ENCODE peak calls at places on chromosome 3, in nine cellular contexts. M, Q, E, G, L, T, J, Z and A are unnamed samples.

GRCh38 chr3:38588995-38589937 is 60.2 kb downstream of the SCN5A start:
- DNase-seq in G (no peak), L (no peak), T (no peak), Z (no peak), M (no peak), E (peak), Q (no peak), J (no peak), A (no peak)

GRCh38 chr3:177552051-177552450 is 354.8 kb upstream of the TBL1XR1 start:
- DNase-seq in E (no peak), G (no peak), Z (no peak), Q (no peak), T (no peak), L (no peak), M (no peak), J (no peak), A (no peak)

GRCh38 chr3:154144825-154145465 is 23.8 kb downstream of the ARHGEF26 start:
- DNase-seq in Z (no peak), T (no peak), E (no peak), M (no peak), G (no peak), Q (no peak), L (no peak), J (no peak), A (no peak)

GRCh38 chr3:119580148-119580760 is 962 bp downstream of the ADPRH start:
- DNase-seq in T (no peak), J (no peak), E (peak), L (no peak), Z (peak), M (peak), Q (no peak), G (peak), A (peak)

GRCh38 chr3:11653298-11654055 is 9.8 kb upstream of the VGLL4 start:
- DNase-seq in E (no peak), Q (no peak), M (no peak), L (no peak), T (no peak), J (no peak), Z (peak), G (peak), A (no peak)

GRCh38 chr3:101722394-101723173 is 1.8 kb upstream of the CEP97 start:
- DNase-seq in M (peak), E (no peak), L (no peak), T (no peak), G (no peak), J (no peak), Z (peak), Q (no peak), A (no peak)

GRCh38 chr3:184428561-184429175 is 48.8 kb downstream of the CHRD start:
- DNase-seq in E (no peak), G (no peak), Z (no peak), M (no peak), L (peak), J (no peak), Q (peak), T (no peak), A (no peak)

GRCh38 chr3:189053327-189053726 is 118.4 kb upstream of the TPRG1 start:
- DNase-seq in Q (no peak), E (no peak), G (no peak), J (no peak), T (no peak), M (no peak), L (no peak), Z (no peak), A (no peak)

GRCh38 chr3:194058189-194058571 is 77.8 kb upstream of the HES1 start:
- DNase-seq in E (peak), L (no peak), T (no peak), Z (peak), J (no peak), M (peak), G (peak), Q (peak), A (peak)

GRCh38 chr3:156793400-156793799 is 32.8 kb upstream of the LEKR1 start:
- DNase-seq in G (no peak), Q (no peak), M (no peak), J (no peak), L (no peak), Z (no peak), E (no peak), T (no peak), A (no peak)

GRCh38 chr3:4828279-4829030 is 150.8 kb upstream of the BHLHE40 start:
- DNase-seq in J (no peak), Z (peak), G (peak), T (no peak), Q (peak), M (no peak), L (no peak), E (no peak), A (no peak)

GRCh38 chr3:37731895-37732294 is 129.8 kb upstream of the CTDSPL start:
- DNase-seq in J (no peak), M (no peak), E (no peak), T (no peak), G (no peak), Z (no peak), L (no peak), Q (no peak), A (peak)

GRCh38 chr3:126317029-126317996 is 39.9 kb downstream of the KLF15 start:
- DNase-seq in Z (no peak), T (no peak), E (no peak), Q (no peak), M (no peak), J (no peak), L (no peak), G (no peak), A (no peak)

GRCh38 chr3:155009217-155009616 is 70.9 kb upstream of the MME start:
- DNase-seq in G (no peak), Q (no peak), M (no peak), J (no peak), Z (no peak), T (no peak), E (no peak), L (no peak), A (no peak)

GRCh38 chr3:72490688-72491430 is 357.4 kb downstream of the SHQ1 start:
- DNase-seq in M (no peak), Q (no peak), Z (peak), L (no peak), E (peak), J (no peak), T (no peak), G (peak), A (no peak)

GRCh38 chr3:147381610-147382009 is 24.7 kb downstream of the ZIC4 start:
- DNase-seq in T (no peak), G (no peak), Z (no peak), L (no peak), M (no peak), E (no peak), Q (no peak), J (no peak), A (no peak)

GRCh38 chr3:147387550-147388394 is 18.6 kb downstream of the ZIC4 start:
- DNase-seq in T (no peak), Q (no peak), L (no peak), J (no peak), Z (no peak), E (no peak), M (no peak), G (no peak), A (no peak)

GRCh38 chr3:147383617-147384016 is 22.7 kb downstream of the ZIC4 start:
- DNase-seq in G (no peak), J (no peak), M (no peak), L (no peak), E (no peak), T (no peak), Q (no peak), Z (peak), A (no peak)

GRCh38 chr3:147385059-147386012 is 21.0 kb downstream of the ZIC4 start:
- DNase-seq in T (no peak), L (no peak), M (no peak), E (no peak), J (no peak), G (no peak), Z (no peak), Q (no peak), A (no peak)

DNA sequence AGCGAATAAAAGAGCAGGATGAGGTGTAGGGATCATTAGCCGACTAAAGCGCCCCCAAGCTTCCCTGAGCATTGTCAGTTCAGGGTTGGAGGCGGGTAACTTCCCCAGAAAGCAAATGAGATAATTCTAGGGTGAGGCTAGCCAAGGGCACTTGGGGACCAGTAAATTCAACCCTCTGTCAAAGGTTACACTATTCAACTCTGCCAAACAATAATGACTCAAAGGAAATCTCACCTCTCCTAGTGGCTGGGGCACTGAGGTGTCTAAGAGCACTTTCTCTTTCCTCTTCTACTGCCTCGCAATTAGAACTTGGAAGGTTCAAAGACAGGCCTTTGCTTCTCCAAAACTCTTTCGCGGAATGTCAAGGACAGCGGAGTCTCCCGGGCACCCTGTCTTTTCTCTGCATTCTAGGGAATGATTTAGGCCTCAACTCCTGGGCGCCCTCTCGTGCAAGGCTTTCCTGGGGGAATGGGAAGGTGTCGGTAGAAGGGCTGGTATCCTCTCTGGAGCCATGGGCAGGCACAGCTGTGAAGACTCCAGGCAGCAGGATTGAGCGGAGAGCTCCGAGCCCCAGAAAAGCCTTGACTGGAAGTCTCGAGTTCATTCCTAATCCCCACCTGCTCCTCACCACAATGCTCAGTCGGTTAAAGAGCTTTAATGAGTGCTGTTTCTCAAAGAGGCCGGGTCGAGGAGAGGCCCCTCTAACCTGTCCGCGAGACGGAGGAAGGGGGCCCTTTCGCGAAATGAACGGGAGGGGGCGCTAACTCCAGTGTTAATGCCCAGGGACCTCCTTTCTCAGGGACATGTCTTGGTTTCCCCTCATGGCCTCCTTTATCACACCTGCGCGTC is 21.9 kb downstream of the ZIC4 start:
- DNase-seq in T (no peak), L (no peak), M (peak), Q (no peak), Z (no peak), G (no peak), E (no peak), J (no peak), A (no peak)
- TF ChIP-seq CTCF in T (no peak), L (no peak), M (no peak), Q (peak), Z (no peak), G (no peak), E (no peak), J (no peak), A (no peak)

GRCh38 chr3:59482684-59483083 is 432.9 kb upstream of the CFAP20DC start:
- DNase-seq in T (no peak), Z (no peak), M (no peak), L (no peak), G (no peak), E (no peak), J (no peak), Q (no peak), A (no peak)

GRCh38 chr3:59482001-59482400 is 432.2 kb upstream of the CFAP20DC start:
- DNase-seq in J (no peak), Z (no peak), E (no peak), L (no peak), Q (no peak), G (no peak), M (no peak), T (no peak), A (no peak)

GRCh38 chr3:59483191-59483590 is 433.4 kb upstream of the CFAP20DC start:
- DNase-seq in E (no peak), J (no peak), T (no peak), G (no peak), Z (no peak), L (no peak), Q (no peak), M (no peak), A (no peak)

GRCh38 chr3:59486468-59486964 is 436.7 kb upstream of the CFAP20DC start:
- DNase-seq in M (no peak), J (no peak), Z (no peak), T (no peak), E (no peak), Q (no peak), L (no peak), G (no peak), A (no peak)

DNA sequence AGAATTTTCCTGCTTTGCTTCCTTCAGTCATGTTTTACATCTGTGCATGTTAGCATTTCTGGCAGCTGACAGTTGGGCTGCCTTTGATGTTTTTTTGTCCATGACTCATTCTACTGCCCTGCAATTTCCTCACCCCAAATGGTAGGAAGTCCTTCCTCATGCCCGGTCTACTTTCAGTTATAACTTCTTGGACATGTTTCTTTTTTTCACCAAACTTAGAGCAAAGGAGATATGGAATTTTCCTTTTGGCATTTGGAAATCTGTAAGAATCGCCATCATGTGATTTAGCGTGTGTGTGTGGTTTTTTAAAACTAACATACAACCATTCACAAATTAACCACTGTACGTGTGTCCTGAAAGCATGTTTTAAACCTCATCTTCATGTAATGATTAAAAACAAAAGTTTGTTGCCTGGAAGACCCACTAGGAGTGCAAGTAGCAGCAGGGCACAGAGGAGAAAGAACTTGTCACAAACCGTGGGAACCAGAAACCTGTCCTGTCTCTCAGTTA is 430.7 kb upstream of the CFAP20DC start:
- DNase-seq in G (peak), T (no peak), E (no peak), J (no peak), M (peak), L (peak), Z (peak), Q (peak), A (no peak)
- TF ChIP-seq CTCF in G (no peak), T (no peak), E (no peak), J (no peak), M (no peak), L (no peak), Z (no peak), Q (no peak), A (no peak)

DNA sequence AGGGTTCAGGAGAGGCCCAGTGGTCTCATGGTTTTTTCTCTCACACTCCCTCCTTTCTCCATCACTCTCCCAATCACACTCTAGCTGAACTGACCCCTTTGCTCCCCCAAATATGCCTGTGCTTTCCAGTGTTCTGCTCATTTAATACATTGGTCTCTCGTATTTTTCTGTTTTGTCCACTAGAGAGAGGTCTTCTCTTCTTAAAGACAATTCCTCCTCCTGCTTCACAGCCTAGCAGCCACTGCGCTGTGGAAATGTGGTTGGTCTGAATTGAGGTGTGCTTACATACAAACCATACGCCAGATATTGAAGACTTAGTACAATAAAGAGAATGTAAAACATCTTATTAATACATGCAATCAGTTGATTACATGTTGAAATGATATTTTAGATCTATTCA is 60.6 kb upstream of the XCR1 start:
- DNase-seq in J (no peak), Z (peak), G (no peak), E (no peak), T (no peak), M (peak), Q (peak), L (no peak), A (no peak)
- TF ChIP-seq CTCF in J (no peak), Z (peak), G (no peak), E (no peak), T (no peak), M (peak), Q (peak), L (peak), A (no peak)

DNA sequence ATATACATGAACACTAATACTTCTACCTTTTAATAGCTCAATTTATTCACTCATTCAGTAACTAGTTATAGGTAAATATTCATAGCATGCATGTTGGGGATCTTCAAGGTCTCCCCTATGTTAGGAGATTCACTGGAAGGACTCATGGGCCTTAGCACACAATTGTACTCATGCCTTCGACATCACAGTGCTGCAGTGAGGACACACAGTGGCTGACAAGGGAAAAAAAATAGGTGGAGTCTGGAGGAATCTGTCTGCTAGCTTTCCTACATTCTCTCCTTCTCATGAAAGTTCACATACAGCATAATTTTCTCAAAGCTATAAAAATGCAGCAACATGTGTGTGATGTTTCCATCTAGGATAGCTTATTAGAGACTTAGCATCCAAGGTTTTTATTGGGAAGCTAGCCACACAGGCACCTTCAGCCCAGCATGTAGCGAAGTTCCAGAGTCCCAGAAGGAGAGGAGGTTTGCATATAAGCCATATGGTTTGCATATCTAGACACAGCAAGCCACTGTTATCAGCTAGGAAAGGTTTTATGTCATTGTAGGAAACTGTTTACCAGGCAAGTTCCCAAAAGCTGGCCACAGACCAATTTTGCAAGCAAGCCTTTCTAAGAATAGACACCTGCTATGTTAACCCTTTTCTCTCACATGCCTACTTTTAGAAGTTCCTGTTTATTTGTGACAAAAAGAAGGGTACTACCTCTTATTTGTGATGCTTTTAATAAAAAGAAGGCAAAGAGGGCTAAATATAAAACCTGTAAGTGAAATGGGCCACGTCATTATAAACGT is 46.4 kb downstream of the MORC1 start:
- DNase-seq in M (no peak), G (peak), T (no peak), Z (peak), Q (no peak), L (no peak), J (no peak), E (no peak), A (no peak)
- TF ChIP-seq CTCF in M (no peak), G (no peak), T (no peak), Z (no peak), Q (no peak), L (no peak), J (no peak), E (no peak), A (no peak)

DNA sequence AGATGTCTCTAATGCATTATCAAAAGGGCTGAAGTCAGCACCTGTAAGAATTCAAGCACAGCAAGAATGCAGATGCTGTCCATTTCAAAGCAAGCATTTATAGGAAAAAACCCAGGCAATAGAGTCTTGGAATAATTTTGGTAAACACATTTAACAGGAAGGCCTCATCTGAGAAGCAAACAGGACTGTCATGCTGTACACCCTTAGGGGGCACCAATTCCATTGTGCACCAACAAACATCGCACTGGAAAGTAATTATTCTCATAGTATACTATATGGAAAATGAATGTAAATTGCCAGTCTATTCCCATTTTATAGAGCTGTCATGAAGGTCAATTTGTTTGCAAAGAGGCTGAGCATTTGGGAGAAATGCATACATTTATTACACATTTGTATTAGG is 247.3 kb upstream of the SUCLG2 start:
- DNase-seq in Q (peak), G (no peak), T (no peak), M (peak), E (no peak), J (no peak), L (no peak), Z (peak), A (no peak)
- TF ChIP-seq CTCF in Q (peak), G (no peak), T (no peak), M (peak), E (no peak), J (peak), L (no peak), Z (peak), A (no peak)

DNA sequence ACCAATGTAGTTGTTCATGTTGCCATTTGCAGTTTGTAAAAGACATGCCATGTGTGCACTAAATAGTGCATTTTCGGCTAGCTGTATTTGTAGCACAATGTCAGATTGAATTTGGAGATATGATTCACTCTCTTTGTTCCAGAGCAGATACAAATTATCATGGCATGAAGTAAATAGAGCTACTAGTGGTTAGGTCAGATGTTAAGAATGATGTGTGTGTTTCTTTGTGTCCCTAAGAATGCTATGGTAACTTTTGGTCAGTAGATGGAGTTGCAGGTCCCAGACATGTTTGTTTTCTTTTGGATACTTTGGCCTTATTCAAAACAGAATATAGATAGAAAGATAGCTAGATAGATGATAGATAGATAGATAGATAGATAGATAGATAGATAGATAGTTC is 595.8 kb downstream of the NLGN1 start:
- DNase-seq in L (peak), T (no peak), G (no peak), Z (peak), Q (peak), J (no peak), E (no peak), M (no peak), A (no peak)
- TF ChIP-seq CTCF in L (peak), T (no peak), G (no peak), Z (peak), Q (peak), J (no peak), E (no peak), M (no peak), A (no peak)

GRCh38 chr3:48301020-48301813 is 32.2 kb downstream of the SPINK8 start:
- DNase-seq in Q (peak), J (peak), L (peak), E (peak), M (peak), T (peak), Z (peak), G (peak), A (peak)
- TF ChIP-seq CTCF in Q (no peak), J (no peak), L (no peak), E (peak), M (no peak), T (peak), Z (no peak), G (peak), A (no peak)

GRCh38 chr3:18704326-18704725 is 279.2 kb upstream of the SATB1 start:
- DNase-seq in L (no peak), T (no peak), J (no peak), Q (no peak), G (no peak), Z (no peak), E (no peak), M (no peak), A (no peak)

GRCh38 chr3:18703798-18704197 is 278.7 kb upstream of the SATB1 start:
- DNase-seq in J (no peak), G (no peak), T (no peak), L (no peak), M (no peak), Q (no peak), E (no peak), Z (no peak), A (no peak)
- TF ChIP-seq CTCF in J (no peak), G (no peak), T (no peak), L (no peak), M (no peak), Q (no peak), E (no peak), Z (no peak), A (no peak)